ENCODE peak calls at places on chromosome 1, in nine cellular contexts. One of them, this sample, is unnamed. For H3K36me3, the result is how much of the 10 kb centered on the place peaks cover.

GRCh38 chr1:77398115-77398514 is 116.3 kb downstream of the AK5 start:
- DNase-seq in lower lobe of right lung: no peak
- DNase-seq in fibroblast of lung: no peak
- DNase-seq in upper lobe of left lung: no peak
- DNase-seq in neuronal stem cell: no peak
- DNase-seq in mucosa of descending colon: no peak
- DNase-seq in heart right ventricle: no peak
- DNase-seq in PC-3: no peak
- DNase-seq in GM06990: no peak
- DNase-seq in this sample: no peak

GRCh38 chr1:226702318-226702956 is 36.6 kb downstream of the ITPKB start:
- DNase-seq in lower lobe of right lung: no peak
- DNase-seq in fibroblast of lung: peak
- DNase-seq in upper lobe of left lung: no peak
- DNase-seq in neuronal stem cell: no peak
- DNase-seq in mucosa of descending colon: no peak
- DNase-seq in heart right ventricle: no peak
- DNase-seq in PC-3: peak
- DNase-seq in GM06990: no peak
- DNase-seq in this sample: no peak

GRCh38 chr1:244801246-244801645 is 34.2 kb upstream of the COX20 start:
- DNase-seq in lower lobe of right lung: no peak
- DNase-seq in fibroblast of lung: peak
- DNase-seq in upper lobe of left lung: peak
- DNase-seq in neuronal stem cell: no peak
- DNase-seq in mucosa of descending colon: peak
- DNase-seq in heart right ventricle: peak
- DNase-seq in PC-3: peak
- DNase-seq in GM06990: peak
- DNase-seq in this sample: no peak

GRCh38 chr1:198771562-198772153 is 132.8 kb downstream of the PTPRC start:
- DNase-seq in lower lobe of right lung: no peak
- DNase-seq in fibroblast of lung: peak
- DNase-seq in upper lobe of left lung: no peak
- DNase-seq in neuronal stem cell: peak
- DNase-seq in mucosa of descending colon: no peak
- DNase-seq in heart right ventricle: no peak
- DNase-seq in PC-3: peak
- DNase-seq in GM06990: peak
- DNase-seq in this sample: no peak

GRCh38 chr1:184260382-184260781 is 126.4 kb upstream of the C1orf21 start:
- DNase-seq in lower lobe of right lung: no peak
- DNase-seq in fibroblast of lung: peak
- DNase-seq in upper lobe of left lung: no peak
- DNase-seq in neuronal stem cell: no peak
- DNase-seq in mucosa of descending colon: no peak
- DNase-seq in heart right ventricle: no peak
- DNase-seq in PC-3: peak
- DNase-seq in GM06990: no peak
- DNase-seq in this sample: peak

GRCh38 chr1:35544976-35545375 is 12.2 kb downstream of the KIAA0319L start:
- DNase-seq in lower lobe of right lung: no peak
- DNase-seq in fibroblast of lung: peak
- DNase-seq in upper lobe of left lung: peak
- DNase-seq in neuronal stem cell: no peak
- DNase-seq in mucosa of descending colon: peak
- DNase-seq in heart right ventricle: peak
- DNase-seq in PC-3: peak
- DNase-seq in GM06990: no peak
- DNase-seq in this sample: no peak

GRCh38 chr1:150272379-150272840 is at the start of gene C1orf54:
- DNase-seq in lower lobe of right lung: no peak
- DNase-seq in fibroblast of lung: peak
- DNase-seq in upper lobe of left lung: no peak
- DNase-seq in neuronal stem cell: peak
- DNase-seq in mucosa of descending colon: no peak
- DNase-seq in heart right ventricle: peak
- DNase-seq in PC-3: no peak
- DNase-seq in GM06990: no peak
- DNase-seq in this sample: no peak

GRCh38 chr1:26820784-26821269 is 5.7 kb upstream of the ZDHHC18 start:
- DNase-seq in lower lobe of right lung: no peak
- DNase-seq in fibroblast of lung: no peak
- DNase-seq in upper lobe of left lung: no peak
- DNase-seq in neuronal stem cell: no peak
- DNase-seq in mucosa of descending colon: peak
- DNase-seq in heart right ventricle: no peak
- DNase-seq in PC-3: no peak
- DNase-seq in GM06990: peak
- DNase-seq in this sample: no peak

GRCh38 chr1:94245747-94246438 is 8.5 kb upstream of the ARHGAP29 start:
- DNase-seq in lower lobe of right lung: no peak
- DNase-seq in fibroblast of lung: no peak
- DNase-seq in upper lobe of left lung: no peak
- DNase-seq in neuronal stem cell: no peak
- DNase-seq in mucosa of descending colon: no peak
- DNase-seq in heart right ventricle: no peak
- DNase-seq in PC-3: peak
- DNase-seq in GM06990: no peak
- DNase-seq in this sample: no peak

GRCh38 chr1:102588536-102588935 is 519.8 kb downstream of the COL11A1 start:
- DNase-seq in lower lobe of right lung: no peak
- DNase-seq in fibroblast of lung: no peak
- DNase-seq in upper lobe of left lung: no peak
- DNase-seq in neuronal stem cell: no peak
- DNase-seq in mucosa of descending colon: peak
- DNase-seq in heart right ventricle: no peak
- DNase-seq in PC-3: no peak
- DNase-seq in GM06990: no peak
- DNase-seq in this sample: no peak

GRCh38 chr1:76640092-76640491 is 227.2 kb upstream of the ST6GALNAC5 start:
- DNase-seq in lower lobe of right lung: no peak
- DNase-seq in fibroblast of lung: peak
- DNase-seq in upper lobe of left lung: no peak
- DNase-seq in neuronal stem cell: no peak
- DNase-seq in mucosa of descending colon: no peak
- DNase-seq in heart right ventricle: no peak
- DNase-seq in PC-3: peak
- DNase-seq in GM06990: no peak
- DNase-seq in this sample: no peak

GRCh38 chr1:19232526-19232851 is 18.8 kb downstream of the EMC1 start:
- DNase-seq in lower lobe of right lung: no peak
- DNase-seq in fibroblast of lung: peak
- DNase-seq in upper lobe of left lung: no peak
- DNase-seq in neuronal stem cell: no peak
- DNase-seq in mucosa of descending colon: peak
- DNase-seq in heart right ventricle: peak
- DNase-seq in PC-3: no peak
- DNase-seq in GM06990: no peak
- DNase-seq in this sample: no peak

GRCh38 chr1:61436016-61436415 is 288.9 kb downstream of the TM2D1 start:
- DNase-seq in lower lobe of right lung: no peak
- DNase-seq in fibroblast of lung: no peak
- DNase-seq in upper lobe of left lung: no peak
- DNase-seq in neuronal stem cell: no peak
- DNase-seq in mucosa of descending colon: no peak
- DNase-seq in heart right ventricle: no peak
- DNase-seq in PC-3: peak
- DNase-seq in GM06990: no peak
- DNase-seq in this sample: no peak

GRCh38 chr1:99146129-99146848 is 118.0 kb upstream of the PLPPR4 start:
- DNase-seq in lower lobe of right lung: no peak
- DNase-seq in fibroblast of lung: no peak
- DNase-seq in upper lobe of left lung: no peak
- DNase-seq in neuronal stem cell: no peak
- DNase-seq in mucosa of descending colon: no peak
- DNase-seq in heart right ventricle: no peak
- DNase-seq in PC-3: no peak
- DNase-seq in GM06990: no peak
- DNase-seq in this sample: no peak

GRCh38 chr1:12169442-12170135 is 2.8 kb downstream of the TNFRSF1B start:
- DNase-seq in lower lobe of right lung: no peak
- DNase-seq in fibroblast of lung: no peak
- DNase-seq in upper lobe of left lung: no peak
- DNase-seq in neuronal stem cell: no peak
- DNase-seq in mucosa of descending colon: no peak
- DNase-seq in heart right ventricle: no peak
- DNase-seq in PC-3: no peak
- DNase-seq in GM06990: no peak
- DNase-seq in this sample: no peak

GRCh38 chr1:116323419-116323987 is 49.5 kb upstream of the ATP1A1 start:
- DNase-seq in lower lobe of right lung: no peak
- DNase-seq in fibroblast of lung: no peak
- DNase-seq in upper lobe of left lung: no peak
- DNase-seq in neuronal stem cell: no peak
- DNase-seq in mucosa of descending colon: no peak
- DNase-seq in heart right ventricle: no peak
- DNase-seq in PC-3: no peak
- DNase-seq in GM06990: no peak
- DNase-seq in this sample: no peak

GRCh38 chr1:174872615-174873058 is 127.1 kb upstream of the CACYBP start:
- DNase-seq in lower lobe of right lung: no peak
- DNase-seq in fibroblast of lung: no peak
- DNase-seq in upper lobe of left lung: no peak
- DNase-seq in neuronal stem cell: no peak
- DNase-seq in mucosa of descending colon: no peak
- DNase-seq in heart right ventricle: no peak
- DNase-seq in PC-3: peak
- DNase-seq in GM06990: no peak
- DNase-seq in this sample: no peak

GRCh38 chr1:105100102-105100501 is 1350.4 kb downstream of the AMY1C start:
- DNase-seq in lower lobe of right lung: no peak
- DNase-seq in fibroblast of lung: no peak
- DNase-seq in upper lobe of left lung: no peak
- DNase-seq in neuronal stem cell: no peak
- DNase-seq in mucosa of descending colon: no peak
- DNase-seq in heart right ventricle: no peak
- DNase-seq in PC-3: no peak
- DNase-seq in GM06990: no peak
- DNase-seq in this sample: no peak

GRCh38 chr1:151596166-151596933 is 15.5 kb upstream of the SNX27 start:
- DNase-seq in lower lobe of right lung: no peak
- DNase-seq in fibroblast of lung: no peak
- DNase-seq in upper lobe of left lung: no peak
- DNase-seq in neuronal stem cell: no peak
- DNase-seq in mucosa of descending colon: no peak
- DNase-seq in heart right ventricle: no peak
- DNase-seq in PC-3: peak
- DNase-seq in GM06990: no peak
- DNase-seq in this sample: peak

GRCh38 chr1:160189649-160190625 is at the start of gene CASQ1:
- DNase-seq in lower lobe of right lung: no peak
- DNase-seq in fibroblast of lung: peak
- DNase-seq in upper lobe of left lung: no peak
- DNase-seq in neuronal stem cell: no peak
- DNase-seq in mucosa of descending colon: peak
- DNase-seq in heart right ventricle: peak
- DNase-seq in PC-3: peak
- DNase-seq in GM06990: no peak
- DNase-seq in this sample: no peak

GRCh38 chr1:93694039-93694438 is 12.4 kb upstream of the BCAR3 start:
- DNase-seq in lower lobe of right lung: no peak
- DNase-seq in fibroblast of lung: no peak
- DNase-seq in upper lobe of left lung: no peak
- DNase-seq in neuronal stem cell: no peak
- DNase-seq in mucosa of descending colon: no peak
- DNase-seq in heart right ventricle: no peak
- DNase-seq in PC-3: peak
- DNase-seq in GM06990: no peak
- DNase-seq in this sample: no peak

GRCh38 chr1:43450251-43451070 is 3.3 kb downstream of the HYI start:
- DNase-seq in lower lobe of right lung: no peak
- DNase-seq in fibroblast of lung: no peak
- DNase-seq in upper lobe of left lung: peak
- DNase-seq in neuronal stem cell: no peak
- DNase-seq in mucosa of descending colon: no peak
- DNase-seq in heart right ventricle: no peak
- DNase-seq in PC-3: no peak
- DNase-seq in GM06990: no peak
- DNase-seq in this sample: no peak
- H3K36me3 ChIP-seq in lower lobe of right lung: half or more
- H3K36me3 ChIP-seq in fibroblast of lung: under half
- H3K36me3 ChIP-seq in upper lobe of left lung: half or more
- H3K36me3 ChIP-seq in neuronal stem cell: half or more
- H3K36me3 ChIP-seq in mucosa of descending colon: under half
- H3K36me3 ChIP-seq in heart right ventricle: half or more
- H3K36me3 ChIP-seq in PC-3: under half
- H3K36me3 ChIP-seq in GM06990: under half
- H3K36me3 ChIP-seq in this sample: under half

GRCh38 chr1:44013949-44014348 is 17.3 kb downstream of the SLC6A9 start:
- DNase-seq in lower lobe of right lung: no peak
- DNase-seq in fibroblast of lung: no peak
- DNase-seq in upper lobe of left lung: no peak
- DNase-seq in neuronal stem cell: no peak
- DNase-seq in mucosa of descending colon: no peak
- DNase-seq in heart right ventricle: no peak
- DNase-seq in PC-3: no peak
- DNase-seq in GM06990: no peak
- DNase-seq in this sample: no peak
- H3K36me3 ChIP-seq in lower lobe of right lung: under half
- H3K36me3 ChIP-seq in fibroblast of lung: under half
- H3K36me3 ChIP-seq in upper lobe of left lung: under half
- H3K36me3 ChIP-seq in neuronal stem cell: under half
- H3K36me3 ChIP-seq in mucosa of descending colon: under half
- H3K36me3 ChIP-seq in heart right ventricle: under half
- H3K36me3 ChIP-seq in PC-3: under half
- H3K36me3 ChIP-seq in GM06990: under half
- H3K36me3 ChIP-seq in this sample: under half

DNA sequence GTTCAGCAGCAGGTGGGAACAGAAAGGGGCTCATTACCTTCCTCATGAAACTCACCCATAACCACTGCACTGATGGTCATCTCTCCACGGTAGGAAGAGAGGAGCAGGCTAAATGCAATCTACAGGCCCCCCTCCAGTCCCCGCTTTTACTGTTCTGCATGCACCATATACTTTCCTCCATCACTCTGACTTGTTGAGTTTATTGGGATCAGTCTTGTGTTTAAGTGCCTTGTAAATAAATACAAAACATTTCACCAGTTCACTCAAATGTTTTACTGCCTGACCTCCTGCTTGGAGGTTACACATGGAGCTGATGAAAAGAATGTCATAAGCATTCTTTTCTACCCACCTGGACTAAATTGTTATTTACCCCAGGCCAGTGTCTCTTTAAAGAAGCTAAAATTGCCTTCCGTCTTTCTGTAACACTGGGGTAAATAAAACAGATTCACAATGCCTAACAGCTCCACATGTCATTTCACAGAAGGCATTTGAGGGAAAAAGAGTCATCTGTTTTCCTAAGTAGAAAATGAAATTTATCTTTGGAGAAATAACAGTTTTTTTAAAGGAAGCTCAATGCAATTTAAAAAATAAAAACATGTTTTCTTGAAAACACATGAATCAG is 30.7 kb downstream of the PTPN14 start:
- DNase-seq in lower lobe of right lung: no peak
- DNase-seq in fibroblast of lung: no peak
- DNase-seq in upper lobe of left lung: no peak
- DNase-seq in neuronal stem cell: no peak
- DNase-seq in mucosa of descending colon: no peak
- DNase-seq in heart right ventricle: no peak
- DNase-seq in PC-3: peak
- DNase-seq in GM06990: no peak
- DNase-seq in this sample: no peak
- H3K36me3 ChIP-seq in lower lobe of right lung: under half
- H3K36me3 ChIP-seq in fibroblast of lung: under half
- H3K36me3 ChIP-seq in upper lobe of left lung: under half
- H3K36me3 ChIP-seq in neuronal stem cell: under half
- H3K36me3 ChIP-seq in mucosa of descending colon: under half
- H3K36me3 ChIP-seq in heart right ventricle: under half
- H3K36me3 ChIP-seq in PC-3: under half
- H3K36me3 ChIP-seq in GM06990: under half
- H3K36me3 ChIP-seq in this sample: under half

GRCh38 chr1:110051262-110051648 is 16.8 kb downstream of the STRIP1 start:
- DNase-seq in lower lobe of right lung: no peak
- DNase-seq in fibroblast of lung: no peak
- DNase-seq in upper lobe of left lung: no peak
- DNase-seq in neuronal stem cell: no peak
- DNase-seq in mucosa of descending colon: no peak
- DNase-seq in heart right ventricle: no peak
- DNase-seq in PC-3: no peak
- DNase-seq in GM06990: no peak
- DNase-seq in this sample: no peak
- H3K36me3 ChIP-seq in lower lobe of right lung: half or more
- H3K36me3 ChIP-seq in fibroblast of lung: under half
- H3K36me3 ChIP-seq in upper lobe of left lung: half or more
- H3K36me3 ChIP-seq in neuronal stem cell: half or more
- H3K36me3 ChIP-seq in mucosa of descending colon: under half
- H3K36me3 ChIP-seq in heart right ventricle: half or more
- H3K36me3 ChIP-seq in PC-3: half or more
- H3K36me3 ChIP-seq in GM06990: under half
- H3K36me3 ChIP-seq in this sample: half or more